ENCODE peak calls at places on chromosomes 12 and 14, in ten cellular contexts. K is vagina, V is stomach, D is heart left ventricle, U is A549, H is Peyer's patch, R is suprapubic skin, Q is esophagus muscularis mucosa, O is IMR-90, M is transverse colon. X is an unnamed sample.

GRCh38 chr14:104112609-104113571 is 25.5 kb upstream of the KIF26A start:
- DNase-seq in K (no peak), V (peak; percentile 21), D (peak; percentile 9), U (no peak), H (no peak), R (peak; percentile 52), Q (no peak), O (no peak), M (no peak), X (no peak)

GRCh38 chr12:72610854-72611358 is 338.7 kb downstream of the TRHDE start:
- DNase-seq in K (no peak), V (no peak), D (no peak), U (no peak), H (no peak), R (no peak), Q (no peak), O (no peak), M (no peak), X (no peak)

GRCh38 chr12:129840145-129840884 is 63.5 kb downstream of the TMEM132D start:
- DNase-seq in K (no peak), V (no peak), D (no peak), U (no peak), H (no peak), R (no peak), Q (no peak), O (no peak), M (no peak), X (no peak)

GRCh38 chr12:124923906-124924734 is 9.7 kb upstream of the UBC start:
- DNase-seq in K (no peak), V (no peak), D (no peak), U (no peak), H (no peak), R (no peak), Q (no peak), O (peak; percentile 82), M (no peak), X (no peak)

GRCh38 chr12:15996254-15996653 is 85.1 kb downstream of the DERA start:
- DNase-seq in K (no peak), V (no peak), D (peak; percentile 45), U (no peak), H (no peak), R (no peak), Q (no peak), O (peak; percentile 41), M (peak; percentile 38), X (no peak)

GRCh38 chr12:47990351-47991105 is 13.7 kb downstream of the COL2A1 start:
- DNase-seq in K (no peak), V (no peak), D (no peak), U (no peak), H (no peak), R (peak; percentile 39), Q (no peak), O (peak; percentile 35), M (no peak), X (no peak)

GRCh38 chr14:86574026-86574777 is 1044.3 kb downstream of the FLRT2 start:
- DNase-seq in K (no peak), V (no peak), D (no peak), U (no peak), H (no peak), R (no peak), Q (no peak), O (peak; percentile 79), M (no peak), X (no peak)

GRCh38 chr12:92596388-92596787 is 106.4 kb upstream of the PLEKHG7 start:
- DNase-seq in K (no peak), V (no peak), D (no peak), U (no peak), H (no peak), R (no peak), Q (no peak), O (peak; percentile 83), M (no peak), X (no peak)

GRCh38 chr12:120901818-120902217 is 2.3 kb downstream of the SPPL3 start:
- DNase-seq in K (no peak), V (no peak), D (no peak), U (no peak), H (no peak), R (no peak), Q (no peak), O (no peak), M (no peak), X (no peak)

GRCh38 chr12:64147860-64148259 is 74.2 kb downstream of the KICS2 start:
- DNase-seq in K (no peak), V (no peak), D (no peak), U (no peak), H (no peak), R (no peak), Q (no peak), O (no peak), M (no peak), X (no peak)

GRCh38 chr12:110355080-110355479 is 48.4 kb downstream of the ANAPC7 start:
- DNase-seq in K (no peak), V (no peak), D (no peak), U (peak; percentile 68), H (no peak), R (no peak), Q (no peak), O (no peak), M (no peak), X (no peak)

GRCh38 chr12:26198742-26199141 is 3.4 kb downstream of the SSPN start:
- DNase-seq in K (no peak), V (no peak), D (no peak), U (no peak), H (no peak), R (peak; percentile 69), Q (no peak), O (peak; percentile 63), M (no peak), X (no peak)

GRCh38 chr12:99911076-99911475 is 73.7 kb downstream of the ANKS1B start:
- DNase-seq in K (no peak), V (no peak), D (no peak), U (peak; percentile 50), H (no peak), R (no peak), Q (no peak), O (peak; percentile 89), M (no peak), X (no peak)

GRCh38 chr12:68828669-68829068 is 20.7 kb downstream of the MDM2 start:
- DNase-seq in K (no peak), V (no peak), D (no peak), U (no peak), H (no peak), R (no peak), Q (no peak), O (no peak), M (no peak), X (no peak)
- TF ChIP-seq POLR2A in K (no peak), V (no peak), D (no peak), U (no peak), H (no peak), R (no peak), Q (no peak), O (no peak), M (no peak), X (no peak)

GRCh38 chr14:65838565-65838964 is 426.0 kb downstream of the FUT8 start:
- DNase-seq in K (no peak), V (no peak), D (no peak), U (no peak), H (no peak), R (no peak), Q (no peak), O (no peak), M (no peak), X (no peak)
- H3K27ac ChIP-seq in K (no peak overlapping the region), V (no peak overlapping the region), D (no peak overlapping the region), U (no peak overlapping the region), H (no peak overlapping the region), R (no peak overlapping the region), Q (no peak overlapping the region), O (no peak overlapping the region), M (no peak overlapping the region), X (no peak overlapping the region)

GRCh38 chr14:75876526-75876925 is 105.3 kb downstream of the TGFB3 start:
- DNase-seq in K (no peak), V (no peak), D (no peak), U (no peak), H (no peak), R (no peak), Q (no peak), O (peak; percentile 38), M (no peak), X (no peak)

GRCh38 chr14:75879031-75879430 is 102.8 kb downstream of the TGFB3 start:
- DNase-seq in K (no peak), V (no peak), D (no peak), U (no peak), H (no peak), R (no peak), Q (no peak), O (peak; percentile 97), M (no peak), X (no peak)

GRCh38 chr14:75875958-75876357 is 105.8 kb downstream of the TGFB3 start:
- DNase-seq in K (no peak), V (no peak), D (no peak), U (no peak), H (no peak), R (no peak), Q (no peak), O (no peak), M (no peak), X (no peak)

GRCh38 chr14:75877884-75878283 is 103.9 kb downstream of the TGFB3 start:
- DNase-seq in K (no peak), V (no peak), D (no peak), U (no peak), H (no peak), R (no peak), Q (no peak), O (no peak), M (no peak), X (no peak)

GRCh38 chr14:75877292-75877691 is 104.5 kb downstream of the TGFB3 start:
- DNase-seq in K (no peak), V (no peak), D (peak; percentile 46), U (no peak), H (no peak), R (no peak), Q (no peak), O (peak; percentile 97), M (no peak), X (no peak)
- TF ChIP-seq POLR2A in K (no peak), V (no peak), D (no peak), U (no peak), H (no peak), R (no peak), Q (no peak), O (no peak), M (no peak), X (no peak)

DNA sequence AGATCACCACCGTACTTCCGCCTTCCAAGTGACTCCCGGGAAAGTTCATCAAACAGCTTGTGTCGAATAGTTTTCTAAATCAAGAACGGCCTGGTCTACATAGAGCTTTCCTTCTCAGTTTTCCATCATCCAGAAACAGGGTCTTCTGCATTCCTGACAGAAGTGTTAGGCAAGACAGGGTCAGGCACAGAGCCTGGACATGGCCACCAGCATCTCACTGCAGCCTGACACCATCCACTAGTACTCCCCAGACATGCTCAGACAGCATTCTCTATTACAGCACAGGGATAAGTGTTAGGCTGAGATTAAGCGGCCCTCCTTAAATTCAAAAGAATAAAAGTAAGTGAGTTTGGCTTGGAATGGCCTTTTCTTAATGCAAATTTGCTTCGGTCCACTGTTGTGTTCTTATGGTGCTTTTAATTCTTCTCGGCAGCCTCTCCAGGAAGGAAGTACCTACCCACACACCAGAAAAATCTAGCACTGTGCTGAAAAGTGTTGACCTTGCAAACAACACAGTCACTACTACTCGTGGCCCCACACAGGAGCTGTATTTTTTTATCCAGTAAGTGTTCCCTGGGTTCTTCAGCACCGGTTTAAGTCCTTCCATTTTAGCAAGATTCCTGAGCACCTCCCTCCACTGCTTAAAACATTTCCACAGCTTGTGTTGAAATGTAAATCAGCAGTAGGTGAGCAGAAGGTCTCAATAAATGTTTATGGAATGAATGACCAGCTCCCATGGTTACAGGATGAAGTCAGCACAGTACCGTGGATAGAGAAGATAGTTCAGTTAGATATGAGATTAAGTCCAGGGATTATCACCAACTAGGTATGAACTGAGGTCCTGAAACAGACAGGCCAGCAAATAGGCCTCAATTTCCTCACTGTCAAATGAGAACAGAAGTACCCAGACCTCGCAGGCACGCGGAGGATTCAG is 44.1 kb downstream of the SETD3 start:
- DNase-seq in K (peak; percentile 9), V (no peak), D (no peak), U (no peak), H (no peak), R (no peak), Q (no peak), O (peak; percentile 70), M (no peak), X (no peak)
- H3K27ac ChIP-seq in K (no peak overlapping the region), V (no peak overlapping the region), D (no peak overlapping the region), U (no peak overlapping the region), H (no peak overlapping the region), R (no peak overlapping the region), Q (peak overlapping the region; percentile 48), O (no peak overlapping the region), M (no peak overlapping the region), X (no peak overlapping the region)